ENCODE peak calls at places on chromosomes 1 and 21, in five cellular contexts. B is A172; I is HTR-8/SVneo; P is midbrain; K is effector memory CD4-positive, alpha-beta T cell. S is an unnamed sample.

GRCh38 chr1:47830856-47831255 is 166.3 kb downstream of the TRABD2B start:
- DNase-seq in B (no peak), P (no peak), I (no peak), K (no peak), S (no peak)

GRCh38 chr1:234912541-234913312 is 215.9 kb downstream of the TOMM20 start:
- DNase-seq in K (no peak), B (no peak), P (peak; percentile 26), I (no peak), S (no peak)

GRCh38 chr1:183097438-183098051 is 74.3 kb downstream of the LAMC1 start:
- DNase-seq in B (no peak), P (no peak), K (no peak), I (no peak), S (no peak)

GRCh38 chr1:91578320-91579109 is 77.9 kb downstream of the CDC7 start:
- DNase-seq in I (no peak), B (no peak), K (no peak), P (no peak), S (no peak)

GRCh38 chr21:18970941-18971340 is 567.4 kb upstream of the TMPRSS15 start:
- DNase-seq in K (no peak), P (no peak), B (no peak), I (no peak), S (no peak)

GRCh38 chr21:30194701-30195299 is 21.1 kb downstream of the CLDN8 start:
- DNase-seq in K (no peak), I (no peak), P (peak; percentile 35), B (peak; percentile 56), S (peak; percentile 44)

GRCh38 chr1:48215222-48215621 is 7.3 kb upstream of the SLC5A9 start:
- DNase-seq in K (no peak), P (no peak), B (no peak), I (no peak), S (no peak)

GRCh38 chr21:41048636-41049035 is 119.3 kb upstream of the BACE2 start:
- DNase-seq in B (no peak), K (no peak), I (no peak), P (no peak), S (no peak)

GRCh38 chr1:9767964-9768668 is 55.6 kb downstream of the CLSTN1 start:
- DNase-seq in B (no peak), K (peak; percentile 4), I (no peak), P (no peak), S (peak; percentile 10)

GRCh38 chr1:84409888-84410287 is 11.6 kb downstream of the DNASE2B start:
- DNase-seq in I (no peak), P (no peak), K (no peak), B (no peak), S (no peak)

GRCh38 chr1:243748706-243749283 is 101.2 kb downstream of the AKT3 start:
- DNase-seq in I (peak; percentile 64), B (peak; percentile 72), P (peak; percentile 86), K (no peak), S (peak; percentile 46)

GRCh38 chr21:44865561-44866280 is 7.8 kb downstream of the PTTG1IP start:
- DNase-seq in I (no peak), K (no peak), P (no peak), B (no peak), S (peak; percentile 53)

GRCh38 chr1:16122916-16123315 is 33.0 kb downstream of the EPHA2 start:
- DNase-seq in I (no peak), P (no peak), K (no peak), B (peak; percentile 27), S (no peak)

GRCh38 chr1:4117196-4117595 is 217.1 kb upstream of the C1orf174 start:
- DNase-seq in K (no peak), B (no peak), P (no peak), I (no peak), S (no peak)

GRCh38 chr21:37164742-37165141 is 91.7 kb downstream of the TTC3 start:
- DNase-seq in P (no peak), K (no peak), B (no peak), I (no peak), S (no peak)

S was measured in CD4-positive, CD25-positive, alpha-beta regulatory T cell.